ENCODE peak calls at places on chromosomes 16 and 17, in four cellular contexts. One of them, this sample, is unnamed.

GRCh38 chr17:48761114-48761513 is 32.6 kb upstream of the HOXB13 start:
- DNase-seq in GDM1: no peak
- DNase-seq in glomerular endothelial cell: no peak
- DNase-seq in nucleus accumbens: no peak
- DNase-seq in this sample: no peak

GRCh38 chr17:327971-328370 is 24.6 kb downstream of the RPH3AL start:
- DNase-seq in glomerular endothelial cell: no peak
- DNase-seq in GDM1: no peak
- DNase-seq in nucleus accumbens: no peak
- DNase-seq in this sample: no peak

GRCh38 chr16:87780385-87780989 is 14.7 kb upstream of the KLHDC4 start:
- DNase-seq in GDM1: peak
- DNase-seq in nucleus accumbens: no peak
- DNase-seq in glomerular endothelial cell: no peak
- DNase-seq in this sample: peak

GRCh38 chr16:70725912-70726828 is 40.3 kb upstream of the MTSS2 start:
- DNase-seq in nucleus accumbens: peak
- DNase-seq in glomerular endothelial cell: no peak
- DNase-seq in GDM1: no peak
- DNase-seq in this sample: no peak

GRCh38 chr16:84897911-84898377 is 78.2 kb downstream of the CRISPLD2 start:
- DNase-seq in nucleus accumbens: peak
- DNase-seq in GDM1: no peak
- DNase-seq in glomerular endothelial cell: no peak
- DNase-seq in this sample: peak

GRCh38 chr16:71367243-71367976 is 8.9 kb downstream of the CALB2 start:
- DNase-seq in nucleus accumbens: no peak
- DNase-seq in glomerular endothelial cell: no peak
- DNase-seq in GDM1: peak
- DNase-seq in this sample: no peak

GRCh38 chr16:57893559-57894389 is 77.2 kb downstream of the CNGB1 start:
- DNase-seq in glomerular endothelial cell: peak
- DNase-seq in GDM1: no peak
- DNase-seq in nucleus accumbens: no peak
- DNase-seq in this sample: peak

GRCh38 chr16:20042848-20043247 is 30.8 kb downstream of the GPR139 start:
- DNase-seq in glomerular endothelial cell: no peak
- DNase-seq in GDM1: no peak
- DNase-seq in nucleus accumbens: no peak
- DNase-seq in this sample: no peak

GRCh38 chr17:66548659-66549311 is 246.4 kb downstream of the PRKCA start:
- DNase-seq in GDM1: no peak
- DNase-seq in nucleus accumbens: no peak
- DNase-seq in glomerular endothelial cell: no peak
- DNase-seq in this sample: no peak

GRCh38 chr17:27306276-27306820 is 12.4 kb downstream of the WSB1 start:
- DNase-seq in GDM1: no peak
- DNase-seq in nucleus accumbens: no peak
- DNase-seq in glomerular endothelial cell: no peak
- DNase-seq in this sample: no peak

GRCh38 chr17:45896803-45897693 is 2.7 kb downstream of the MAPT start:
- DNase-seq in GDM1: no peak
- DNase-seq in nucleus accumbens: peak
- DNase-seq in glomerular endothelial cell: no peak
- DNase-seq in this sample: no peak

GRCh38 chr17:6660765-6661463 is 9.4 kb downstream of the C17orf100 start:
- DNase-seq in glomerular endothelial cell: no peak
- DNase-seq in nucleus accumbens: peak
- DNase-seq in GDM1: peak
- DNase-seq in this sample: peak

GRCh38 chr17:38620551-38621277 is 15.0 kb upstream of the SRCIN1 start:
- DNase-seq in GDM1: no peak
- DNase-seq in glomerular endothelial cell: no peak
- DNase-seq in nucleus accumbens: no peak
- DNase-seq in this sample: no peak

GRCh38 chr16:30376508-30376907 is 1.9 kb downstream of the MYL11 start:
- DNase-seq in GDM1: no peak
- DNase-seq in nucleus accumbens: no peak
- DNase-seq in glomerular endothelial cell: no peak
- DNase-seq in this sample: no peak

GRCh38 chr17:15659663-15660062 is 24.4 kb downstream of the TRIM16 start:
- DNase-seq in nucleus accumbens: no peak
- DNase-seq in GDM1: no peak
- DNase-seq in glomerular endothelial cell: no peak
- DNase-seq in this sample: no peak

GRCh38 chr17:18031955-18032354 is 7.0 kb downstream of the ATPAF2 start:
- DNase-seq in nucleus accumbens: no peak
- DNase-seq in glomerular endothelial cell: no peak
- DNase-seq in GDM1: no peak
- DNase-seq in this sample: no peak

GRCh38 chr17:71828182-71828596 is 292.6 kb upstream of the SOX9 start:
- DNase-seq in glomerular endothelial cell: no peak
- DNase-seq in nucleus accumbens: peak
- DNase-seq in GDM1: no peak
- DNase-seq in this sample: no peak

This sample was measured in CD14-positive monocyte.